ENCODE peak calls at places on chromosome 3, in seven cellular contexts. O is left ventricle myocardium inferior; L is GM20000; R is DMS153; A is iris pigment epithelial cell; V is heart left ventricle; W is stimulated activated CD8-positive, alpha-beta memory T cell treated with anti-CD3 and anti-CD28 coated beads, Interleukin-15, amount 100 ng/mL, for 24 hours. T is an unnamed sample.

GRCh38 chr3:168341192-168341816 is 245.6 kb upstream of the GOLIM4 start:
- DNase-seq in O (no peak), W (no peak), R (no peak), L (no peak), A (peak), V (no peak), T (no peak)

GRCh38 chr3:49614936-49615335 is 59.2 kb upstream of the APEH start:
- DNase-seq in R (no peak), L (no peak), W (no peak), O (no peak), A (no peak), V (no peak), T (no peak)

GRCh38 chr3:172107403-172107802 is 68.0 kb downstream of the FNDC3B start:
- DNase-seq in A (no peak), W (no peak), L (peak), V (no peak), O (no peak), R (no peak), T (peak)

GRCh38 chr3:64163755-64164148 is 61.5 kb downstream of the PRICKLE2 start:
- DNase-seq in V (no peak), O (no peak), R (peak), L (peak), W (no peak), A (peak), T (peak)

GRCh38 chr3:15634671-15635661 is 33.4 kb downstream of the BTD start:
- DNase-seq in V (peak), A (peak), L (no peak), W (no peak), R (no peak), O (no peak), T (no peak)

GRCh38 chr3:112321867-112322652 is 10.9 kb upstream of the CD200 start:
- DNase-seq in L (no peak), W (no peak), A (no peak), O (no peak), R (no peak), V (no peak), T (no peak)

GRCh38 chr3:151460774-151461450 is at the start of gene IGSF10:
- DNase-seq in A (no peak), L (no peak), W (no peak), V (no peak), R (no peak), O (peak), T (no peak)

GRCh38 chr3:128787256-128788253 is 61.6 kb downstream of the RAB7A start:
- DNase-seq in L (no peak), A (peak), W (no peak), O (no peak), R (no peak), V (no peak), T (no peak)

GRCh38 chr3:188051801-188052228 is 102.1 kb upstream of the LPP start:
- DNase-seq in W (no peak), O (peak), R (no peak), A (peak), L (no peak), V (peak), T (no peak)

GRCh38 chr3:6799264-6799915 is 61.5 kb upstream of the GRM7 start:
- DNase-seq in V (no peak), L (peak), W (no peak), O (no peak), R (no peak), A (no peak), T (no peak)

GRCh38 chr3:125990253-125990970 is 21.4 kb downstream of the ROPN1B start:
- DNase-seq in W (peak), A (peak), L (peak), V (peak), O (peak), R (peak), T (no peak)

GRCh38 chr3:189721873-189722665 is 90.9 kb downstream of the TP63 start:
- DNase-seq in W (no peak), O (no peak), A (no peak), R (no peak), V (no peak), L (no peak), T (no peak)

GRCh38 chr3:115397433-115397832 is 225.9 kb upstream of the GAP43 start:
- DNase-seq in V (no peak), A (peak), O (no peak), L (no peak), W (no peak), R (no peak), T (no peak)

GRCh38 chr3:163730684-163731083 is 1347.6 kb downstream of the SI start:
- DNase-seq in A (no peak), L (no peak), R (no peak), W (no peak), O (no peak), V (no peak), T (no peak)

GRCh38 chr3:21718161-21718765 is 32.7 kb downstream of the ZNF385D start:
- DNase-seq in L (no peak), W (no peak), A (peak), O (no peak), R (no peak), V (no peak), T (no peak)

GRCh38 chr3:71628571-71628970 is 45.0 kb upstream of the FOXP1 start:
- DNase-seq in O (no peak), V (no peak), A (no peak), R (no peak), W (no peak), L (no peak), T (no peak)

GRCh38 chr3:30357897-30358296 is 248.5 kb upstream of the TGFBR2 start:
- DNase-seq in W (no peak), L (no peak), O (no peak), R (no peak), V (no peak), A (no peak), T (no peak)

GRCh38 chr3:87796137-87796899 is 262.5 kb downstream of the CGGBP1 start:
- DNase-seq in A (no peak), V (no peak), O (no peak), R (no peak), W (no peak), L (no peak), T (no peak)

GRCh38 chr3:31534036-31534435 is 1.3 kb downstream of the STT3B start:
- DNase-seq in A (peak), V (no peak), L (no peak), O (no peak), W (no peak), R (no peak), T (no peak)

GRCh38 chr3:14439501-14440167 is 37.2 kb downstream of the SLC6A6 start:
- DNase-seq in W (no peak), A (peak), V (peak), O (peak), L (no peak), R (peak), T (no peak)

GRCh38 chr3:119945286-119945685 is 149.0 kb downstream of the GSK3B start:
- DNase-seq in V (no peak), A (no peak), O (no peak), L (no peak), R (no peak), W (no peak), T (no peak)

GRCh38 chr3:134087046-134087974 is 57.6 kb upstream of the SLCO2A1 start:
- DNase-seq in A (no peak), W (no peak), L (no peak), O (no peak), R (no peak), V (no peak), T (no peak)